ENCODE peak calls at places on chromosomes 12 and 14, in seven cellular contexts. V is HCT116, Q is spleen, Z is endothelial cell of umbilical vein, G is sigmoid colon, H is K562, C is breast epithelium. T is an unnamed sample.

GRCh38 chr12:115998119-115998633 is 279.3 kb downstream of the MED13L start:
- DNase-seq in V (peak; percentile 32), Q (no peak), Z (peak; percentile 70), G (no peak), H (peak; percentile 31), C (no peak), T (no peak)

GRCh38 chr14:71525663-71526246 is 406.5 kb upstream of the RGS6 start:
- DNase-seq in V (no peak), Q (no peak), Z (no peak), G (no peak), H (no peak), C (no peak), T (no peak)

GRCh38 chr12:118035194-118036041 is 18.9 kb downstream of the RFC5 start:
- DNase-seq in V (no peak), Q (no peak), Z (peak; percentile 26), G (no peak), H (no peak), C (no peak), T (no peak)

GRCh38 chr14:52951730-52952481 is 1.1 kb upstream of the FERMT2 start:
- DNase-seq in V (peak; percentile 61), Q (no peak), Z (peak; percentile 75), G (peak; percentile 84), H (no peak), C (peak; percentile 59), T (peak; percentile 43)

GRCh38 chr12:22529281-22530060 is 14.9 kb downstream of the C2CD5 start:
- DNase-seq in V (no peak), Q (no peak), Z (peak; percentile 36), G (no peak), H (peak; percentile 24), C (no peak), T (no peak)

GRCh38 chr12:111598637-111599458 is at the start of gene ATXN2:
- DNase-seq in V (no peak), Q (peak; percentile 92), Z (peak; percentile 46), G (peak; percentile 83), H (peak; percentile 88), C (peak; percentile 57), T (peak; percentile 55)

GRCh38 chr12:51823875-51824565 is 24.5 kb downstream of the FIGNL2 start:
- DNase-seq in V (peak; percentile 59), Q (no peak), Z (peak; percentile 55), G (no peak), H (no peak), C (no peak), T (peak; percentile 51)

GRCh38 chr14:88269816-88270416 is 53.2 kb downstream of the KCNK10 start:
- DNase-seq in V (no peak), Q (no peak), Z (no peak), G (no peak), H (no peak), C (no peak), T (no peak)

GRCh38 chr14:104118006-104118844 is 20.2 kb upstream of the KIF26A start:
- DNase-seq in V (no peak), Q (peak; percentile 62), Z (no peak), G (no peak), H (no peak), C (peak; percentile 51), T (peak; percentile 24)

GRCh38 chr14:46818147-46818546 is 166.6 kb upstream of the RPL10L start:
- DNase-seq in V (no peak), Q (no peak), Z (no peak), G (no peak), H (no peak), C (no peak), T (no peak)

GRCh38 chr12:87728936-87729593 is 300.1 kb downstream of the C12orf50 start:
- DNase-seq in V (no peak), Q (no peak), Z (no peak), G (no peak), H (no peak), C (no peak), T (no peak)

GRCh38 chr12:88639361-88639760 is 59.1 kb upstream of the KITLG start:
- DNase-seq in V (no peak), Q (no peak), Z (no peak), G (no peak), H (no peak), C (no peak), T (no peak)

GRCh38 chr12:132156926-132157325 is 12.7 kb downstream of the NOC4L start:
- DNase-seq in V (no peak), Q (no peak), Z (no peak), G (no peak), H (no peak), C (no peak), T (no peak)

GRCh38 chr14:61443481-61443880 is 122.1 kb downstream of the PRKCH start:
- DNase-seq in V (no peak), Q (no peak), Z (no peak), G (no peak), H (no peak), C (no peak), T (no peak)

GRCh38 chr12:98417303-98417702 is 98.1 kb upstream of the TMPO start:
- DNase-seq in V (no peak), Q (no peak), Z (no peak), G (no peak), H (no peak), C (no peak), T (no peak)

GRCh38 chr12:109777544-109777943 is 55.7 kb downstream of the TRPV4 start:
- DNase-seq in V (no peak), Q (peak; percentile 36), Z (peak; percentile 14), G (no peak), H (peak; percentile 84), C (no peak), T (no peak)

GRCh38 chr12:55809274-55809673 is 8.2 kb downstream of the SARNP start:
- DNase-seq in V (no peak), Q (no peak), Z (no peak), G (no peak), H (no peak), C (no peak), T (no peak)

GRCh38 chr12:39064712-39065111 is 159.3 kb upstream of the CPNE8 start:
- DNase-seq in V (no peak), Q (no peak), Z (no peak), G (no peak), H (no peak), C (no peak), T (no peak)

GRCh38 chr14:69232388-69232787 is 27.6 kb upstream of the GALNT16 start:
- DNase-seq in V (no peak), Q (no peak), Z (no peak), G (no peak), H (no peak), C (no peak), T (no peak)

GRCh38 chr14:69237142-69237541 is 22.8 kb upstream of the GALNT16 start:
- DNase-seq in V (no peak), Q (no peak), Z (no peak), G (no peak), H (no peak), C (no peak), T (no peak)

GRCh38 chr14:69231486-69231885 is 28.5 kb upstream of the GALNT16 start:
- DNase-seq in V (no peak), Q (no peak), Z (no peak), G (no peak), H (no peak), C (no peak), T (peak; percentile 33)

GRCh38 chr14:69235708-69236107 is 24.2 kb upstream of the GALNT16 start:
- DNase-seq in V (no peak), Q (no peak), Z (no peak), G (no peak), H (no peak), C (no peak), T (no peak)

DNA sequence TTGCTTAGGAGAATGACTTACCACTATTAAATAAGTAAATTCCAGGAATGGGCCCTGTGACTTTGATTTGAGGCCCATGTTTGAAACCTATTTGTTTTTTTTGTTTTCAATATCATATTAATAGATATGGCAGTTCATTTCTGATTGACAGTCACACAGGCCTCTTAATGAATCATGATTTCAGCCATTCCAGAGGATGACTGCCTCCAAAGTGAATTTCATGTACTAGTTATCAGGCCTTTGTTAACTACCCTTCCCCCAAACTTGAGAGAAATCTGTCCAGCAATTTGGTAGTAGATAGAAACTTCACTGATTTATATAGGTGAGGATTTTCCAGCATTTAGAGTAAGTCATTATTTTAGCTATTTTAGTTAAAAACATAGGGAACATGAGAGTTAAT is 25.9 kb upstream of the GALNT16 start:
- DNase-seq in V (no peak), Q (no peak), Z (no peak), G (no peak), H (no peak), C (no peak), T (no peak)
- H3K36me3 ChIP-seq in V (peaks cover 21% of the 10 kb centered on the region), Q (no peaks in the 10 kb centered on the region), Z (no peaks in the 10 kb centered on the region), G (peaks cover 81% of the 10 kb centered on the region), H (peaks cover 5% of the 10 kb centered on the region), C (peaks cover 10% of the 10 kb centered on the region), T (peaks cover 80% of the 10 kb centered on the region)

DNA sequence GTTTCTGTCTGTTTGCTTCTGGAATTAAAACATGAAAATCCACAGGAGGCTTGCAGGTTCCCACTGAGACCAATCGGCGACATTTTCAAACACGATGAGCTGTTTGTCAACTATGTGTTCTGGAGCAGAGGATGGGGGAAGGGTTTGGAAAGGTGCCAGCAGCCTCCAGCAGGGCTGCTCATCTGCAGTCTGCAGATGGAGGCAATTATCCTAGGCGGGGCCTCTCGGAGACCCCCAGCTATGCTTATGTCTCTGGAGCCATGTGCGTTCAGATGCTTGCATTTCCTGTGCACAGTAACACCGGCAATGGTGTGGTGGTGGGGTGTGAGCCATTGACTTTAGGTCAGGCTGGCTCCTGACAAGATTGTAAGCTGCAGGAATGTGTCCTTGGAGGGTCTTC is 51.7 kb downstream of the RPH3A start:
- DNase-seq in V (no peak), Q (no peak), Z (no peak), G (no peak), H (no peak), C (no peak), T (no peak)
- TF ChIP-seq POLR2A in V (no peak), Q (no peak), Z (no peak), G (no peak), H (no peak), C (no peak), T (no peak)

GRCh38 chr12:75390899-75391538 is at the start of gene GLIPR1L2:
- DNase-seq in V (peak; percentile 98), Q (peak; percentile 98), Z (peak; percentile 98), G (peak; percentile 98), H (peak; percentile 73), C (peak; percentile 91), T (peak; percentile 95)

GRCh38 chr12:75390156-75390898 is 562 bp upstream of the GLIPR1L2 start:
- DNase-seq in V (no peak), Q (no peak), Z (no peak), G (no peak), H (no peak), C (no peak), T (no peak)

GRCh38 chr12:75389706-75390105 is 1.2 kb upstream of the GLIPR1L2 start:
- DNase-seq in V (no peak), Q (no peak), Z (peak; percentile 9), G (no peak), H (no peak), C (no peak), T (no peak)

GRCh38 chr12:75389061-75389460 is 1.8 kb upstream of the GLIPR1L2 start:
- DNase-seq in V (peak; percentile 78), Q (no peak), Z (peak; percentile 29), G (no peak), H (no peak), C (no peak), T (no peak)
- TF ChIP-seq POLR2AphosphoS5 in V (peak; percentile 9), Q (no peak), Z (no peak), G (no peak), H (no peak), C (no peak), T (no peak)

DNA sequence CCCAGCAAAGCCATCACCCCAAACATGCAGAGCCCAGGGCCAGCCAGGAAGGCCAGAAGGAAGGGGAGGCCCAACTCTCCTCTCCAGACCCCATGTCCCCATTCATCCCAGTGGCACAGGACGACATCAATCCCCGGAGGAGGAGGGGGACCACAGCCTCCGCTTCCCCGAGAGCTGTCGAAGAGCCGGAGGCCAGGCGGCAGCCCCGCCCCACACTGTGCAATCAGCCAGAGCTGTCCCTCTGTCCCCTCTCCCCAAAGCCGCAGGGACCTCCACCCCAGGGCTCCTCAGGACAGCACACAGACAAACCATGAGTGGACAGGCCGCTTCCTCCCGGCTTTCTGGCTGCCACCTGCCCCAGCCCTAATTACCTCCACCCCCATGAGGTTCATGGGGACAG is 16.8 kb downstream of the RAB35 start:
- DNase-seq in V (no peak), Q (no peak), Z (no peak), G (no peak), H (no peak), C (no peak), T (no peak)
- H3K36me3 ChIP-seq in V (peaks cover 8% of the 10 kb centered on the region), Q (no peaks in the 10 kb centered on the region), Z (peaks cover 5% of the 10 kb centered on the region), G (peaks cover 71% of the 10 kb centered on the region), H (peaks cover 93% of the 10 kb centered on the region), C (no peaks in the 10 kb centered on the region), T (peaks cover 98% of the 10 kb centered on the region)